ENCODE peak calls at places on chromosomes 16 and 17, in four cellular contexts. Y is epithelial cell of esophagus, B is PC-9, O is substantia nigra. K is an unnamed sample.

GRCh38 chr16:87305505-87306391 is 11.4 kb downstream of the C16orf95 start:
- DNase-seq in B (no peak), Y (peak), O (no peak), K (peak)

GRCh38 chr17:82065638-82066303 is at the start of gene DUS1L:
- DNase-seq in Y (peak), B (no peak), O (peak), K (peak)

GRCh38 chr17:78168906-78169793 is 769 bp downstream of the SYNGR2 start:
- DNase-seq in Y (peak), O (peak), B (no peak), K (no peak)

GRCh38 chr16:22664561-22664997 is 149.4 kb upstream of the HS3ST2 start:
- DNase-seq in B (no peak), Y (peak), O (no peak), K (no peak)

GRCh38 chr16:4407543-4408322 is 8.7 kb downstream of the CORO7 start:
- DNase-seq in O (no peak), Y (no peak), B (no peak), K (no peak)

GRCh38 chr16:56910654-56911539 is 21.0 kb upstream of the HERPUD1 start:
- DNase-seq in O (no peak), B (no peak), Y (peak), K (peak)

GRCh38 chr16:67326472-67327309 is at the start of the genes KCTD19 and LRRC36:
- DNase-seq in O (peak), B (no peak), Y (peak), K (peak)

GRCh38 chr17:28030386-28030785 is 12.1 kb upstream of the NLK start:
- DNase-seq in O (no peak), Y (no peak), B (no peak), K (no peak)

GRCh38 chr17:78995761-78996451 is 13.7 kb downstream of the CANT1 start:
- DNase-seq in B (peak), O (no peak), Y (no peak), K (no peak)

GRCh38 chr17:60158751-60159478 is 9.1 kb downstream of the CA4 start:
- DNase-seq in Y (no peak), B (no peak), O (no peak), K (no peak)

GRCh38 chr17:76549539-76549938 is 9.7 kb downstream of the PRCD start:
- DNase-seq in B (no peak), O (no peak), Y (no peak), K (no peak)

GRCh38 chr16:69003500-69003899 is 102.0 kb upstream of the HAS3 start:
- DNase-seq in O (no peak), B (no peak), Y (no peak), K (no peak)

GRCh38 chr17:79657861-79658810 is 47.3 kb upstream of the RBFOX3 start:
- DNase-seq in Y (no peak), O (no peak), B (no peak), K (no peak)

GRCh38 chr16:31467151-31467550 is 4.8 kb upstream of the TGFB1I1 start:
- DNase-seq in B (no peak), O (no peak), Y (no peak), K (peak)

GRCh38 chr17:77437017-77437416 is 296.2 kb downstream of the SEC14L1 start:
- DNase-seq in Y (no peak), O (peak), B (no peak), K (no peak)

GRCh38 chr16:50368410-50369132 is at the start of gene BRD7:
- DNase-seq in Y (peak), B (peak), O (peak), K (peak)

GRCh38 chr17:37744961-37745800 is at the start of gene HNF1B:
- DNase-seq in O (no peak), B (no peak), Y (no peak), K (no peak)

GRCh38 chr17:32586666-32587065 is 99.9 kb downstream of the CDK5R1 start:
- DNase-seq in B (no peak), O (no peak), Y (peak), K (peak)

GRCh38 chr17:43434902-43435319 is 36.1 kb downstream of the ARL4D start:
- DNase-seq in B (no peak), Y (peak), O (no peak), K (no peak)

GRCh38 chr17:65848751-65849150 is 287.3 kb upstream of the AXIN2 start:
- DNase-seq in B (no peak), Y (no peak), O (no peak), K (no peak)

GRCh38 chr16:75203667-75204409 is 3.1 kb downstream of the CTRB2 start:
- DNase-seq in B (no peak), Y (no peak), O (no peak), K (no peak)

GRCh38 chr16:54143934-54144333 is 142.7 kb downstream of the IRX3 start:
- DNase-seq in Y (no peak), O (no peak), B (no peak), K (no peak)

GRCh38 chr17:16255481-16255901 is 38.5 kb downstream of the PIGL start:
- DNase-seq in O (no peak), B (no peak), Y (no peak), K (no peak)

GRCh38 chr17:82461827-82462524 is 3.4 kb downstream of the NARF start:
- DNase-seq in Y (peak), B (peak), O (no peak), K (no peak)

GRCh38 chr16:85878875-85879274 is 20.1 kb upstream of the IRF8 start:
- DNase-seq in O (no peak), B (peak), Y (peak), K (no peak)

GRCh38 chr16:57801098-57801855 is 1.0 kb downstream of the KIFC3 start:
- DNase-seq in O (no peak), B (peak), Y (peak), K (no peak)

GRCh38 chr16:57084257-57084770 is 8.1 kb upstream of the CPNE2 start:
- DNase-seq in Y (peak), B (peak), O (peak), K (peak)

GRCh38 chr16:11530171-11530940 is 56.4 kb downstream of the LITAF start:
- DNase-seq in B (no peak), Y (no peak), O (no peak), K (peak)

GRCh38 chr17:8503368-8503767 is 67.7 kb downstream of the NDEL1 start:
- DNase-seq in O (no peak), Y (no peak), B (no peak), K (no peak)

GRCh38 chr17:43430936-43431649 is 32.3 kb downstream of the ARL4D start:
- DNase-seq in Y (no peak), O (no peak), B (peak), K (no peak)

GRCh38 chr17:41521574-41522261 is 3.0 kb upstream of the KRT15 start:
- DNase-seq in B (peak), Y (peak), O (no peak), K (peak)

K was measured in foreskin melanocyte.